ENCODE peak calls at places on chromosomes 11 and 22, in eight cellular contexts. M is choroid plexus epithelial cell, X is kidney epithelial cell, W is suprapubic skin, A is activated B cell treated with CpG ODN at 0.5 μM for 24 hours, J is spleen, P is mammary epithelial cell, C is H1. H is an unnamed sample.

GRCh38 chr11:72721689-72722049 is 30.5 kb downstream of the ARAP1 start:
- DNase-seq in M (peak), X (no peak), W (no peak), A (peak), J (peak), P (no peak), C (no peak), H (peak)

GRCh38 chr11:19201737-19202605 is at the start of gene CSRP3:
- DNase-seq in M (no peak), X (no peak), W (no peak), A (no peak), J (no peak), P (no peak), C (no peak), H (no peak)

GRCh38 chr11:66328036-66328306 is 8.3 kb downstream of the RIN1 start:
- DNase-seq in M (no peak), X (no peak), W (peak), A (no peak), J (no peak), P (peak), C (no peak), H (no peak)

GRCh38 chr11:47991266-47991830 is 11.0 kb downstream of the PTPRJ start:
- DNase-seq in M (no peak), X (peak), W (no peak), A (no peak), J (no peak), P (peak), C (no peak), H (no peak)

GRCh38 chr11:78742430-78742829 is 167.8 kb upstream of the NARS2 start:
- DNase-seq in M (no peak), X (no peak), W (no peak), A (no peak), J (no peak), P (peak), C (no peak), H (peak)

GRCh38 chr22:27751277-27752070 is 50.1 kb downstream of the MN1 start:
- DNase-seq in M (no peak), X (no peak), W (peak), A (no peak), J (peak), P (no peak), C (no peak), H (no peak)

GRCh38 chr11:76153609-76153949 is 52.7 kb downstream of the WNT11 start:
- DNase-seq in M (no peak), X (no peak), W (no peak), A (no peak), J (no peak), P (peak), C (no peak), H (peak)

GRCh38 chr22:26660961-26661578 is 3.7 kb downstream of the MIAT start:
- DNase-seq in M (no peak), X (no peak), W (no peak), A (no peak), J (peak), P (no peak), C (no peak), H (no peak)

GRCh38 chr11:93501856-93502255 is 41.3 kb downstream of the SMCO4 start:
- DNase-seq in M (no peak), X (no peak), W (no peak), A (no peak), J (no peak), P (no peak), C (no peak), H (no peak)

GRCh38 chr11:117818036-117818858 is 6.3 kb downstream of the FXYD2 start:
- DNase-seq in M (peak), X (peak), W (no peak), A (no peak), J (no peak), P (peak), C (no peak), H (peak)

GRCh38 chr11:26792956-26793355 is 71.1 kb upstream of the SLC5A12 start:
- DNase-seq in M (peak), X (no peak), W (no peak), A (no peak), J (no peak), P (no peak), C (no peak), H (no peak)

GRCh38 chr11:118615996-118616395 is 8.6 kb downstream of the PHLDB1 start:
- DNase-seq in M (no peak), X (no peak), W (no peak), A (no peak), J (peak), P (no peak), C (no peak), H (no peak)

GRCh38 chr22:48368975-48369525 is 1458.6 kb downstream of the BRD1 start:
- DNase-seq in M (no peak), X (no peak), W (no peak), A (no peak), J (no peak), P (no peak), C (no peak), H (no peak)

GRCh38 chr22:19800306-19800705 is 39.7 kb downstream of the TBX1 start:
- DNase-seq in M (no peak), X (no peak), W (no peak), A (no peak), J (no peak), P (no peak), C (no peak), H (no peak)

GRCh38 chr22:24411256-24412004 is 16.0 kb upstream of the ADORA2A start:
- DNase-seq in M (no peak), X (no peak), W (no peak), A (no peak), J (no peak), P (no peak), C (no peak), H (no peak)

GRCh38 chr11:75270896-75271415 is 30.4 kb downstream of the TPBGL start:
- DNase-seq in M (peak), X (no peak), W (peak), A (no peak), J (peak), P (no peak), C (no peak), H (peak)

GRCh38 chr11:102144357-102145342 is 34.4 kb downstream of the YAP1 start:
- DNase-seq in M (peak), X (no peak), W (no peak), A (no peak), J (no peak), P (no peak), C (no peak), H (peak)

GRCh38 chr11:120667281-120667680 is 155.7 kb downstream of the GRIK4 start:
- DNase-seq in M (no peak), X (no peak), W (no peak), A (no peak), J (no peak), P (no peak), C (no peak), H (no peak)

GRCh38 chr11:65118097-65118837 is 766 bp upstream of the ZNHIT2 start:
- DNase-seq in M (no peak), X (no peak), W (no peak), A (no peak), J (peak), P (no peak), C (no peak), H (no peak)

GRCh38 chr22:19396561-19396933 is 35.0 kb downstream of the HIRA start:
- DNase-seq in M (peak), X (no peak), W (no peak), A (no peak), J (no peak), P (no peak), C (no peak), H (no peak)

GRCh38 chr22:23282089-23282501 is 101.8 kb downstream of the BCR start:
- DNase-seq in M (peak), X (peak), W (peak), A (no peak), J (no peak), P (peak), C (no peak), H (peak)

GRCh38 chr11:62601114-62601363 is 626 bp downstream of the MTA2 start:
- DNase-seq in M (peak), X (no peak), W (no peak), A (no peak), J (peak), P (no peak), C (no peak), H (peak)

GRCh38 chr11:133115099-133115498 is 417.2 kb downstream of the OPCML start:
- DNase-seq in M (no peak), X (no peak), W (no peak), A (no peak), J (no peak), P (no peak), C (no peak), H (no peak)

GRCh38 chr22:46483353-46483752 is 54.1 kb downstream of the CELSR1 start:
- DNase-seq in M (no peak), X (no peak), W (no peak), A (no peak), J (no peak), P (no peak), C (no peak), H (no peak)

GRCh38 chr11:57321996-57322880 is 2.5 kb downstream of the TNKS1BP1 start:
- DNase-seq in M (peak), X (peak), W (peak), A (no peak), J (no peak), P (peak), C (no peak), H (peak)

GRCh38 chr11:125072961-125073590 is 10.0 kb downstream of the SLC37A2 start:
- DNase-seq in M (no peak), X (no peak), W (no peak), A (no peak), J (peak), P (no peak), C (no peak), H (no peak)

GRCh38 chr11:77609234-77609633 is 19.5 kb downstream of the AQP11 start:
- DNase-seq in M (no peak), X (no peak), W (no peak), A (no peak), J (no peak), P (no peak), C (no peak), H (no peak)

GRCh38 chr11:65305501-65306268 is 9.0 kb upstream of the CDC42EP2 start:
- DNase-seq in M (peak), X (no peak), W (no peak), A (no peak), J (no peak), P (no peak), C (no peak), H (no peak)

GRCh38 chr11:77058900-77059299 is 7.9 kb upstream of the CAPN5 start:
- DNase-seq in M (no peak), X (no peak), W (no peak), A (no peak), J (no peak), P (no peak), C (no peak), H (no peak)

GRCh38 chr11:118251858-118252652 is at the start of gene MPZL3:
- DNase-seq in M (peak), X (peak), W (peak), A (peak), J (peak), P (peak), C (peak), H (peak)

GRCh38 chr11:5713695-5714094 is 22.6 kb upstream of the OR56B1 start:
- DNase-seq in M (peak), X (no peak), W (no peak), A (no peak), J (no peak), P (no peak), C (no peak), H (no peak)

GRCh38 chr22:46318576-46318975 is 16.9 kb upstream of the TRMU start:
- DNase-seq in M (no peak), X (no peak), W (no peak), A (no peak), J (peak), P (no peak), C (no peak), H (no peak)

GRCh38 chr11:111540921-111541208 is 345 bp downstream of the LAYN start:
- DNase-seq in M (no peak), X (no peak), W (no peak), A (no peak), J (no peak), P (no peak), C (no peak), H (no peak)
- TF ChIP-seq CTCF in M (no peak), X (no peak), W (no peak), A (no peak), J (no peak), P (no peak), C (no peak), H (no peak)

GRCh38 chr11:11146830-11147229 is 206.2 kb downstream of the CSNK2A3 start:
- DNase-seq in M (no peak), X (no peak), W (no peak), A (no peak), J (no peak), P (no peak), C (no peak), H (no peak)

GRCh38 chr11:11143849-11144248 is 209.2 kb downstream of the CSNK2A3 start:
- DNase-seq in M (no peak), X (no peak), W (no peak), A (no peak), J (no peak), P (no peak), C (no peak), H (no peak)

GRCh38 chr11:11148598-11148997 is 204.5 kb downstream of the CSNK2A3 start:
- DNase-seq in M (no peak), X (no peak), W (no peak), A (no peak), J (no peak), P (no peak), C (no peak), H (no peak)

GRCh38 chr11:11149671-11150459 is 203.2 kb downstream of the CSNK2A3 start:
- DNase-seq in M (no peak), X (no peak), W (no peak), A (no peak), J (no peak), P (no peak), C (no peak), H (no peak)

DNA sequence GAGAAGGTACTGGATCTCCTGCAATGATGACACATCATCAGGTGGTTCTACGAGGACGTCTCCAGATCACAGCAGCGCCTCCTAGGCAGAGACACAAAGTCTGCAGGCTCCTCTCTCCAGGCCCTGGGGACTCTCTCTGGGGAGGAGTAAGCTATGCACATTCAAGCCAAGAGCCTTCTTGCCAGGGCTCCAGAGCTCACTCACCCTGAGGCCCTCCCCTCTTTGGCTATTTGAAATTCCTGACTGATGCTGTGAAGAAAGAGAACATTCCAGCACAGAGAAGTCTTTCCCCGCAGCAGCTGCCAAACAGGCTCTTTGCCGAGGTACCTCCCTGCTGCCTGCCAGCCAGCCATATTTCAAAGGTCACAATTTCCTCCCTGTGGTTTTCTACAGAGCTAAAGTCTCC is 204.9 kb downstream of the CSNK2A3 start:
- DNase-seq in M (peak), X (peak), W (peak), A (no peak), J (no peak), P (peak), C (peak), H (peak)
- TF ChIP-seq CTCF in M (peak), X (no peak), W (peak), A (no peak), J (peak), P (peak), C (peak), H (no peak)

DNA sequence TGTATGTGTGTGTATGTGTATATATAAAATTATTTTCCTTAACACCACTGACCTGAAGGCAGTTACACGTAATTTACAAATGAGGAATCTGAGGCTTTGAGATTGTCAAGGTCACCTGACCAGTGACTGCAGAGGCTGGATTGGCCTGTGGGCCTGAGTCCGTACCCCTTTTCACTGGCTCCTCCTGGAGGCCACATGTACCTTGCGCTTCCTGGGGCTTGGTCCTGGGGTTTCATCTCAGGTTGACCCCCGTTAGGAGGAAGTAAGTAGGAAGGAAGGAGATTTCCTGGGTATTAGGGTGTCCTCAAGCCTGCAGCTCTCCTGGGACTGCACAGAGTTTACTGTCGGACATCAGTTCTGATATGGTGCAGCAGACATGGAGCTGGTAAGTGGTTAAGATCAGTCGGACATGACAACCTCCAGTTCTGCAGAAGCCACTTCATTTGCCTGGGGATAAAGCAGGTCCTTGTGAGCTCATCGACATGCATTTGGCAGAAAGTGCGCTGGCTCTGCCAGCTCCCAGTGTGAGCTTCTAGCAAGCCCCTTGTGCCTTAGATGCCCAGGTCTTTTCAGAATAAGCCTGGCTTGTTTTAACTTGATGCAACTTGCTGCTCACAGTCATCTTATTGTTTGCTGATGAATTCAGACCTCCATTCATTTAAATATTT is 36.6 kb downstream of the ST3GAL4 start:
- DNase-seq in M (no peak), X (no peak), W (peak), A (no peak), J (peak), P (peak), C (no peak), H (peak)
- TF ChIP-seq CTCF in M (peak), X (no peak), W (no peak), A (no peak), J (peak), P (no peak), C (peak), H (no peak)

GRCh38 chr11:44748606-44749005 is 21.8 kb downstream of the TSPAN18 start:
- DNase-seq in M (no peak), X (no peak), W (no peak), A (no peak), J (no peak), P (no peak), C (no peak), H (no peak)

GRCh38 chr11:44747339-44747738 is 20.6 kb downstream of the TSPAN18 start:
- DNase-seq in M (no peak), X (no peak), W (no peak), A (no peak), J (no peak), P (no peak), C (no peak), H (no peak)

GRCh38 chr11:44746894-44747293 is 20.1 kb downstream of the TSPAN18 start:
- DNase-seq in M (no peak), X (no peak), W (no peak), A (no peak), J (no peak), P (no peak), C (no peak), H (no peak)

GRCh38 chr11:44749160-44749559 is 22.4 kb downstream of the TSPAN18 start:
- DNase-seq in M (no peak), X (no peak), W (no peak), A (no peak), J (no peak), P (no peak), C (no peak), H (peak)

DNA sequence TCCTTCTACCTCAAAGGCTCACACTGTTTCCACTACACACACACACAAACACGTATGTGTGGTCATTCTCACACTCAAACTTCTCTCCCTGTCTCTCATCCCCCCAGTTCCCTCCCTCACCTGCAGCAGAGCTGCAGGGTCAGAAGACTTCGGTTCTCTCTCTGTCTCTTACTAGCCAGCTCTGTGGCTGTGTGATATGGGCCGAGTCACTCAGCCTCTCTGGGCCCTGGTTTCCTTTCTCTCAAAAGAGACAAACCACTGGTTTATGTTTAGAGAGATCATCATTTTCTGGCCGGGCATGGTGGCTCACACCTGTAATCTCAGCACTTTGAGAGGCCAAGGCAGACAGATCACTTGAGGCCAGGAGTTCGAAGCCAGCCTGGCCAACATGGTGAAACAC is 21.1 kb downstream of the TSPAN18 start:
- DNase-seq in M (no peak), X (no peak), W (no peak), A (no peak), J (no peak), P (no peak), C (no peak), H (no peak)
- TF ChIP-seq CTCF in M (no peak), X (no peak), W (no peak), A (no peak), J (no peak), P (no peak), C (no peak), H (no peak)

GRCh38 chr11:55572548-55572947 is 620 bp downstream of the OR4C16 start:
- DNase-seq in M (no peak), X (no peak), W (no peak), A (no peak), J (no peak), P (no peak), C (no peak), H (no peak)
- TF ChIP-seq CTCF in M (no peak), X (no peak), W (no peak), A (no peak), J (no peak), P (no peak), C (no peak), H (no peak)

DNA sequence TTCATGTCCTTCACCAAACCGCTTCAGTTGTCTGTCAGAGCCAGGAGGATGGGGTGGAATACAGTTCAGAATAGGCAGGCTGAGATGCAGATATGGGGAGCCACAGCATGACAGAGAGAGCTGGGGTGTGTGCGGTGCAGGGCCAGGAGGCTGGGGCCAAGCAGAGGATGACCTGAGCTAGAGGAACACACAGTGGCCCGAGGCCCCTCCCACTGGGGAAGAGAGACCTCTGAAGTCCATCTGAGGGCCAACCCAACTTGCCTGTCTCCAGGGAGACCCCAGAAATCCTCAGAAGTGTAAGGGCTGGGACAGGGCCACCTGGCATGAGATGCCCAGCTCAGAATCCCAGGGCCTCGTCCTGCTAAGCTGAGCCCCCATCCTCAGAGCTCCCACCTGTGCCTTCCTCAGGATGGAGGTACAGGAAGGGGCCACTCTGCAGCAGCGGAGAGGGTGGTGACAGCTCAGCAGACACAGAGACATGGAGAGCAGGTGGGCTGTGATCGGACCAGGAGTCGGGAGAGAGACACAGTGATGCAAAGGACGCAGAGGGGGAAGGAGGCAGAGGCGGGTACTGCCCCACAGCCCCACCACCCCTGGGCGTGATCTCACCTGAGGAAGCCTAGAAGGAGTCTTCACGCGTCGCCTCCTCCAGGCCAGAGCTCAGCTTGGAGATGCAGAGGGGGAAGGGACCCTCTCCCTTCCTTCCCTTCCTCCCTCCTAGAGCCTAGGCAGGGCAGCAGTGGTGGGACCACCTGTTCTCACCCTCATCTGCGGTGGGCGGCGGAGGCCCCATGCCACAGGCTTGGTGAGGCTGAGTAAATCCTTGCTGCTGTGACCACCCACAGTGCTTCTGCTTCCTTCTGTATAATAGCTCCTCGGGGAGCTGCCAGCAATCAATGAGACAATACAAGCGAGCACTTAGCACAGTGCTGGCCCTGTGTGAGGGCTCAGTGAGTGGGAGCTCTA is 9.1 kb upstream of the TUB start:
- DNase-seq in M (no peak), X (no peak), W (peak), A (peak), J (peak), P (no peak), C (no peak), H (no peak)
- TF ChIP-seq CTCF in M (no peak), X (no peak), W (no peak), A (no peak), J (no peak), P (no peak), C (no peak), H (no peak)

GRCh38 chr22:31036671-31037550 is 44.2 kb upstream of the SMTN start:
- DNase-seq in M (no peak), X (no peak), W (no peak), A (no peak), J (no peak), P (peak), C (no peak), H (peak)
- TF ChIP-seq CTCF in M (no peak), X (no peak), W (no peak), A (no peak), J (no peak), P (peak), C (no peak), H (no peak)